ENCODE peak calls at places on chromosomes 13 and 19, in four cellular contexts. E, S, K and J are unnamed samples.

GRCh38 chr13:75334634-75335447 is 147.1 kb downstream of the TBC1D4 start:
- DNase-seq in S (no peak), K (no peak), E (no peak), J (no peak)

GRCh38 chr13:30708541-30708940 is 26.8 kb upstream of the ALOX5AP start:
- DNase-seq in E (no peak), S (no peak), K (no peak), J (no peak)

GRCh38 chr13:113599396-113599795 is 14.8 kb downstream of the TFDP1 start:
- DNase-seq in E (no peak), K (no peak), S (no peak), J (no peak)

GRCh38 chr19:35222373-35223005 is 6.0 kb downstream of the FAM187B start:
- DNase-seq in E (no peak), S (no peak), K (no peak), J (no peak)

GRCh38 chr13:39777527-39778061 is 122.1 kb downstream of the COG6 start:
- DNase-seq in E (no peak), K (no peak), S (peak; percentile 94), J (peak; percentile 24)

GRCh38 chr19:38031423-38031770 is 124.4 kb downstream of the SIPA1L3 start:
- DNase-seq in S (no peak), K (no peak), E (no peak), J (no peak)

GRCh38 chr19:14383898-14384669 is 2.8 kb downstream of the ADGRE5 start:
- DNase-seq in K (no peak), E (no peak), S (no peak), J (peak; percentile 26)

GRCh38 chr13:39682788-39683187 is 27.3 kb downstream of the COG6 start:
- DNase-seq in K (no peak), S (no peak), E (no peak), J (no peak)

GRCh38 chr19:5789886-5790572 is 934 bp downstream of the DUS3L start:
- DNase-seq in K (no peak), S (no peak), E (no peak), J (no peak)

GRCh38 chr19:53865523-53865917 is 2.2 kb upstream of the MYADM start:
- DNase-seq in E (no peak), S (no peak), K (no peak), J (no peak)

GRCh38 chr19:6260912-6261636 is 18.7 kb downstream of the MLLT1 start:
- DNase-seq in E (no peak), S (no peak), K (no peak), J (peak; percentile 23)

GRCh38 chr19:16141043-16141442 is 2.4 kb upstream of the HSH2D start:
- DNase-seq in S (no peak), K (no peak), E (no peak), J (no peak)